ENCODE peak calls at places on chromosomes 3 and 15, in six cellular contexts. K is mucosa of descending colon, H is ovary, G is ascending aorta, F is GM06990, L is H9. O is an unnamed sample.

GRCh38 chr15:83285979-83286553 is 1.6 kb upstream of the BNC1 start:
- DNase-seq in K (no peak), G (no peak), F (no peak), H (no peak), L (no peak), O (no peak)

GRCh38 chr3:165895919-165896318 is 58.7 kb upstream of the BCHE start:
- DNase-seq in G (no peak), K (no peak), F (no peak), H (no peak), L (peak), O (no peak)

GRCh38 chr3:42701371-42702065 is 1.1 kb downstream of the HHATL start:
- DNase-seq in K (peak), G (peak), L (peak), F (no peak), H (no peak), O (peak)

GRCh38 chr3:113193719-113194118 is 17.6 kb upstream of the BOC start:
- DNase-seq in G (no peak), F (no peak), L (no peak), K (no peak), H (no peak), O (no peak)

GRCh38 chr3:31105438-31106077 is 211.1 kb upstream of the GADL1 start:
- DNase-seq in G (no peak), L (no peak), F (no peak), K (no peak), H (no peak), O (no peak)

GRCh38 chr3:15300318-15301078 is 31.9 kb downstream of the SH3BP5 start:
- DNase-seq in H (no peak), G (no peak), F (no peak), K (no peak), L (no peak), O (no peak)

GRCh38 chr3:191699546-191699945 is 238.6 kb downstream of the PYDC2 start:
- DNase-seq in G (no peak), L (no peak), H (no peak), F (no peak), K (no peak), O (no peak)

GRCh38 chr15:73383310-73384185 is 14.8 kb upstream of the HCN4 start:
- DNase-seq in G (no peak), L (no peak), H (no peak), F (no peak), K (no peak), O (no peak)

GRCh38 chr15:95019907-95020306 is 788.5 kb downstream of the MCTP2 start:
- DNase-seq in F (no peak), G (no peak), H (no peak), L (no peak), K (no peak), O (no peak)

GRCh38 chr15:73946795-73947370 is 20.6 kb downstream of the LOXL1 start:
- DNase-seq in G (peak), H (no peak), F (no peak), K (no peak), L (no peak), O (no peak)

GRCh38 chr3:67791620-67792019 is 137.2 kb upstream of the SUCLG2 start:
- DNase-seq in K (no peak), F (no peak), H (no peak), L (no peak), G (no peak), O (no peak)

GRCh38 chr3:98528474-98529346 is 3.1 kb upstream of the GPR15 start:
- DNase-seq in H (no peak), L (no peak), G (no peak), K (no peak), F (no peak), O (no peak)

GRCh38 chr15:25859838-25860645 is 3.1 kb downstream of the ATP10A start:
- DNase-seq in L (no peak), H (no peak), K (no peak), G (peak), F (no peak), O (no peak)

GRCh38 chr3:27589795-27590194 is 105.6 kb upstream of the SLC4A7 start:
- DNase-seq in F (no peak), H (no peak), G (no peak), L (no peak), K (no peak), O (no peak)

GRCh38 chr3:64129106-64129505 is 96.2 kb downstream of the PRICKLE2 start:
- DNase-seq in K (no peak), L (no peak), F (no peak), H (no peak), G (no peak), O (no peak)

GRCh38 chr15:33581032-33581431 is 270.3 kb downstream of the RYR3 start:
- DNase-seq in H (peak), K (no peak), G (no peak), F (no peak), L (no peak), O (no peak)

GRCh38 chr3:174441588-174442316 is 417.4 kb upstream of the NAALADL2 start:
- DNase-seq in G (no peak), K (no peak), F (no peak), L (no peak), H (no peak), O (no peak)

GRCh38 chr3:38131621-38132369 is 5.1 kb downstream of the ACAA1 start:
- DNase-seq in K (peak), F (no peak), L (peak), H (peak), G (peak), O (no peak)

GRCh38 chr3:111568906-111569305 is 26.2 kb downstream of the ZBED2 start:
- DNase-seq in K (no peak), H (no peak), L (no peak), G (no peak), F (no peak), O (no peak)

GRCh38 chr3:119308355-119308754 is 14.2 kb downstream of the ARHGAP31 start:
- DNase-seq in F (no peak), H (no peak), G (no peak), K (no peak), L (no peak), O (no peak)

GRCh38 chr15:78061963-78062427 is 15.5 kb downstream of the TBC1D2B start:
- DNase-seq in G (no peak), L (no peak), H (no peak), K (no peak), F (no peak), O (peak)

GRCh38 chr15:73683624-73684536 is at the start of gene CD276:
- DNase-seq in F (no peak), G (peak), K (peak), L (peak), H (peak), O (peak)

GRCh38 chr3:134313839-134314587 is 60.2 kb downstream of the AMOTL2 start:
- DNase-seq in G (no peak), L (peak), F (no peak), K (no peak), H (no peak), O (no peak)

GRCh38 chr15:29115093-29115991 is 154.3 kb downstream of the NSMCE3 start:
- DNase-seq in H (no peak), G (no peak), L (peak), F (no peak), K (no peak), O (no peak)

GRCh38 chr3:171056528-171056927 is 30.0 kb upstream of the SLC2A2 start:
- DNase-seq in L (no peak), G (no peak), F (no peak), K (no peak), H (no peak), O (no peak)

GRCh38 chr3:108830991-108831390 is 8.4 kb downstream of the TRAT1 start:
- DNase-seq in L (no peak), H (no peak), K (no peak), G (no peak), F (no peak), O (no peak)

GRCh38 chr3:175495331-175495730 is 636.2 kb downstream of the NAALADL2 start:
- DNase-seq in L (no peak), H (no peak), K (no peak), G (no peak), F (no peak), O (peak)

GRCh38 chr3:22981861-22982260 is 221.3 kb upstream of the UBE2E2 start:
- DNase-seq in H (no peak), F (no peak), G (no peak), K (no peak), L (no peak), O (no peak)

GRCh38 chr3:28853830-28854229 is 427.0 kb upstream of the RBMS3 start:
- DNase-seq in F (no peak), H (no peak), G (no peak), L (no peak), K (no peak), O (no peak)

GRCh38 chr3:149487598-149488197 is 13.2 kb downstream of the TM4SF4 start:
- DNase-seq in G (no peak), L (peak), K (no peak), F (no peak), H (no peak), O (peak)

GRCh38 chr3:65576942-65577341 is 461.8 kb downstream of the MAGI1 start:
- DNase-seq in F (no peak), L (no peak), K (no peak), H (no peak), G (no peak), O (no peak)

GRCh38 chr15:68175527-68175926 is 29.6 kb downstream of the CALML4 start:
- DNase-seq in L (no peak), G (no peak), F (no peak), K (no peak), H (no peak), O (no peak)

GRCh38 chr15:42272768-42273098 is 268 bp upstream of the GANC start:
- DNase-seq in H (no peak), G (no peak), L (no peak), K (no peak), F (no peak), O (no peak)

GRCh38 chr15:42274693-42274971 is 1.4 kb upstream of the TMEM87A start:
- DNase-seq in L (no peak), G (no peak), F (no peak), K (peak), H (peak), O (no peak)

GRCh38 chr15:42273900-42274692 is 863 bp upstream of the TMEM87A start:
- DNase-seq in F (peak), L (peak), H (peak), K (peak), G (peak), O (peak)

GRCh38 chr15:42270996-42271395 is 2.0 kb upstream of the GANC start:
- DNase-seq in K (no peak), H (no peak), L (no peak), G (no peak), F (no peak), O (no peak)

DNA sequence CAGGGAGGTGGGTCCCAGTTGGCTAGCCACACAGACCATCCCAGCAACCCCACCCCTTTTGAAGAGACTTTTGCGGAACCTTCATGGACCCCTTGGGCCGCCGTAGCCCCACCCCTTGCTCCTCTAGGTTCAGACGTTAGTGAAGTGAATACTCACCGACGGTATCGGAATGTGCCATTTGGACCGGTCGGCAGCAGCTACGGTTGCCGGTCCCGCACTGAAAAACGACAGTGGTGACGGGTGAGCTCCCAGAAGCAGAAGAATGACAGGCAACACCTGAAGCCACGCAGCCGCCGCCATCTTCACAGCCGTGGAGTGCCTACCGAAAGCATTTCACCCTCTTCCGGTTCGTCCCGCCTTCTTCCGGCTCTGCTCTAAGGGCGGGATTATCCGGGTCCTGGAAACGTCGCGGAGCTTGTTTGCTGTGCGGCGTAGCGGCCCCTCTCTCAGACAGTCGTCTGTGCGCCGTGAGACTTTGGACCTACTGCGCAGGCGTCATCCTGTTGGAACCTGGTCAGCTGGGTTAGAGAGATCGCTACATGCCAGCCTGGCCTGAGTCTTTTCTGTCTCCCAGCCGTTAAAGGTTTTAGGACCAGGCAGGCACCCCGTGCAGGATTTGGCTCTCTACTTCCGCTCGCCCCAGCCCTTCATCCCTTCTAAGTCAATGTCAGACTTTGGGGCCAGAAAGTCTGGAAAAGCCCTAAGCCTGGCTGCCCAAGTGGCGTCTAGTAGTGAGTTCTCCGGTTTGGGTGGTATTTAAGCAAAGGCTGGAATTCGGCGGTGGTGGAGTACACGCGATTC is at the start of the genes GANC and TMEM87A:
- DNase-seq in L (peak), K (peak), H (peak), F (peak), G (peak), O (peak)
- TF ChIP-seq CTCF in L (no peak), K (no peak), H (no peak), F (no peak), G (no peak), O (no peak)

GRCh38 chr3:35659808-35660207 is 20.5 kb downstream of the ARPP21 start:
- DNase-seq in F (no peak), H (no peak), L (no peak), G (no peak), K (no peak), O (no peak)
- TF ChIP-seq CTCF in F (peak), H (no peak), L (peak), G (no peak), K (no peak), O (peak)

GRCh38 chr3:6805236-6805635 is 55.7 kb upstream of the GRM7 start:
- DNase-seq in K (no peak), H (no peak), L (no peak), G (no peak), F (no peak), O (no peak)

GRCh38 chr3:6803652-6804051 is 57.3 kb upstream of the GRM7 start:
- DNase-seq in H (no peak), F (no peak), L (no peak), K (no peak), G (no peak), O (no peak)

GRCh38 chr3:6799264-6799915 is 61.5 kb upstream of the GRM7 start:
- DNase-seq in H (no peak), K (peak), L (peak), F (no peak), G (no peak), O (peak)
- TF ChIP-seq CTCF in H (no peak), K (peak), L (peak), F (peak), G (no peak), O (peak)

GRCh38 chr3:129323651-129324294 is 45.1 kb downstream of the HMCES start:
- DNase-seq in G (no peak), L (no peak), K (no peak), F (no peak), H (no peak), O (peak)
- TF ChIP-seq CTCF in G (no peak), L (no peak), K (no peak), F (peak), H (no peak), O (peak)

DNA sequence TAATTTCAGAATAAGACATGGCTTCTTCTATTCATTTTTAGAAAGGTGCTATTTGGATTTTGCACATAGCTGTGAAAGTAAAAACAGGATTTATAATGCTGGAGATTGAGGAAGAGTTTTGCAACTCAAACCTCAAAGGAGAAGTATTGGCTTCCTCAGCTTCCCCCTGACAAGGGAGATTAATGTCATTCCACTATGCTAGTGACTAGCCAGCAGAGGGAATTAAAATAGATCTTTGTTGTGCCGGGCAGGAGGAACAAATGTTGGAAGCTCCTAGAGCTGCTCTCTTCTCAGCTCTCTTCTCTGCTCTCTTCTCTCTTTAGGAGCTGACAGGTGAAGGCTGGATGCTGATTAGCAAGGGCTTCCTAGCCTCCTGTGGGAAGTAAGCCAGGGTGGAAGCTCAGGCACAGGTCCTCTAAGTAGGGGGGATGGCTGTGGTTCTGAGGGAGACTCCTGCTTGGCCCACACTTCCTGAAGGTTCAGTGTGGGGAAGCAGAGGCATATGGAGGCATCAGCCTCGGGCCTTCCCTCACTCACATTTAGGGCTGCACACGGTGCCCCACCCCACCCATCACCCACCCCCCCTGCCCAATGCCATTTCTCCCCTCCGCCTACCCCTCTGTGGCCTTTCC is 29.6 kb downstream of the CX3CR1 start:
- DNase-seq in K (no peak), F (no peak), G (no peak), H (no peak), L (no peak), O (no peak)
- TF ChIP-seq CTCF in K (no peak), F (no peak), G (no peak), H (no peak), L (no peak), O (no peak)

DNA sequence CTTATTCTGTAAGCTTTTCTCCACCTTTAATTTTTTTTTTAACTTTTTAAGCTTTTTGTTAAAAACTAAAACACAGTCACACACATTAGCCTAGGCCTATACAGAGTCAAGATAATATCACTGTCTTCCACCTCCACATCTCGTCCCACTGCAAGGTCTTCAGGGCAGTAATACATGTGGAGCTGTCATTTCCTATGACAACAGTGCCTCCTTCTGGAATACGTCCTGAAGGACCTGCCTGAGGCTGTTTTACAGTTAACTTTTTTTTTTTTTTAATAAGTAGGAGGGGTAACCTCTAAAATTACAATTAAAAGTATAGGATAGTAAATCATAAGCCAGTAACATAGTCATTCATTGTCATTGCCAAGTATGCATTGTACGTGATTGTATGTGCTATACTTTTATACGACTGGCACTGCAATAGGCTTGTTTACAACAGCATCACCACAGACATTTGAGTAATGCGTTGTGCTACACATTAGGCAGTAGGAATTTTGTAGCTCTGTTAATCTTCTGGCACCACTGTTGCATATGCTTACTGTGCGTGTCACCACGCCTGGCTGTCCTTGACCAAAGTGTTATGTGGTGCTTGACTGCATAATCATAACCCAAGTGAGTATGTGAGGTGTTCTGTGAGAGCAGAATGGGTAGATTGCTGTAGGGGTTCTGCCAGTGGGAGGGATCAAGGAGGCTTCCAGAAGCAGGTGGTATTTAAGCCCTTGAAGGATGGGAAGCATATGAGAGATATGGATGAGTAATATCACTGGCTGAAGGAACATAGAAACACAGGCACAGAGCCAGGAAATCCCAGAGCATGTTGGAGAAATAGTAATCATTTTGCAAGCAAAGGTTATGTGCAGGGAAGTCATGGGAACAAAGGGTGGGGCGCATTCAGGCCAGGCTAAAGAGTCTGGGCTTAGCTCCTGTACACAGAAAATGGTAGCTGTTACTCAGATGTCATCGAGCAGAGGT is 18.3 kb downstream of the FBXO22 start:
- DNase-seq in F (no peak), L (no peak), H (peak), G (peak), K (peak), O (no peak)
- TF ChIP-seq CTCF in F (peak), L (peak), H (no peak), G (no peak), K (peak), O (peak)

GRCh38 chr3:145266368-145266767 is 894.6 kb downstream of the PLOD2 start:
- DNase-seq in L (no peak), H (no peak), G (no peak), F (no peak), K (no peak), O (no peak)
- TF ChIP-seq CTCF in L (peak), H (no peak), G (no peak), F (no peak), K (no peak), O (no peak)

GRCh38 chr3:36679384-36680200 is 84.8 kb downstream of the DCLK3 start:
- DNase-seq in K (no peak), L (no peak), H (no peak), G (no peak), F (peak), O (no peak)
- TF ChIP-seq CTCF in K (no peak), L (no peak), H (no peak), G (no peak), F (no peak), O (no peak)

GRCh38 chr3:49563040-49563578 is 8.8 kb downstream of the BSN start:
- DNase-seq in L (peak), G (no peak), F (no peak), K (no peak), H (no peak), O (no peak)
- TF ChIP-seq CTCF in L (peak), G (no peak), F (no peak), K (no peak), H (no peak), O (no peak)

GRCh38 chr15:51803961-51804360 is 25.5 kb upstream of the TMOD3 start:
- DNase-seq in F (no peak), L (no peak), G (no peak), K (no peak), H (no peak), O (no peak)

GRCh38 chr15:51799908-51800252 is 29.6 kb upstream of the TMOD3 start:
- DNase-seq in H (no peak), L (no peak), F (no peak), G (no peak), K (no peak), O (no peak)

GRCh38 chr15:51799174-51799907 is 30.1 kb upstream of the TMOD3 start:
- DNase-seq in F (no peak), L (no peak), G (no peak), K (no peak), H (no peak), O (no peak)

GRCh38 chr15:51802593-51802992 is 26.9 kb upstream of the TMOD3 start:
- DNase-seq in L (no peak), F (no peak), K (no peak), G (no peak), H (no peak), O (no peak)

DNA sequence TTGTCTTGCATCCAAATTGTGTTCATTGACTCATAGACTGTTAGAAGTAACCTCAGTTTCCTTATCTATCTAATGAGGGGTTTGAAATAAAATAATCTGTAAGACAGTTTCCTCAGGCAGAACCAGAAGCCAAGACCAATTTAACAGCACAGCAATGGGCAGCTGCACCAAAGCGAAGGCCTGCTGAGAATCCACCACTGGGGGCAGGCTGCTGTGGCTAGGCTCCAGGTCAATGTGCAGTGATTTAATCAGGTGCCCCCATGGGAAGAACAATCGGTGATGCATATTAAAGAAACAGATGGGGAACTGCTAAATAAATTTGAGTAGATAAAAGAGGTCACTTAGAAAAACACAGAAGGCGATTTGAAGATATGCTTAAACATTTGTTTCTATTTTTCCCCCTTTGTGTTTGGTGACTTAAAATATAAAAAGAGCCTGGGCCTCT is 28.0 kb upstream of the TMOD3 start:
- DNase-seq in H (no peak), F (no peak), K (no peak), G (no peak), L (peak), O (peak)
- TF ChIP-seq CTCF in H (no peak), F (peak), K (no peak), G (no peak), L (peak), O (peak)